ENCODE peak calls at places on chromosomes 2 and 18, in seven cellular contexts. H is memory B cell; S is GM06990; Y is GM13976; W is mesenteric fat pad; U is occipital lobe; G is stimulated activated CD4-positive, alpha-beta T cell treated with anti-CD3 and anti-CD28 coated beads, Interleukin-15, amount 100 ng/mL, for 24 hours. J is an unnamed sample.

GRCh38 chr2:178865999-178866398 is 58.8 kb upstream of the TTN start:
- DNase-seq in H (no peak), W (no peak), G (no peak), U (no peak), Y (no peak), S (no peak), J (no peak)

GRCh38 chr18:79819951-79820351 is 22.2 kb downstream of the KCNG2 start:
- DNase-seq in S (peak), H (no peak), U (no peak), W (peak), Y (peak), G (no peak), J (peak)

GRCh38 chr2:240986787-240987411 is 11.5 kb upstream of the SNED1 start:
- DNase-seq in H (no peak), U (no peak), W (no peak), Y (no peak), G (no peak), S (no peak), J (no peak)

GRCh38 chr18:10953672-10954071 is 195.7 kb downstream of the PIEZO2 start:
- DNase-seq in S (peak), Y (no peak), U (no peak), W (no peak), G (no peak), H (no peak), J (no peak)

GRCh38 chr2:96683972-96684820 is 41.6 kb downstream of the FER1L5 start:
- DNase-seq in S (no peak), Y (no peak), U (no peak), H (no peak), G (no peak), W (no peak), J (no peak)

GRCh38 chr2:27212626-27213471 is 781 bp upstream of the SLC5A6 start:
- DNase-seq in U (no peak), W (peak), G (no peak), S (no peak), Y (no peak), H (no peak), J (no peak)

GRCh38 chr18:75208055-75208835 is 694 bp downstream of the PTGR3 start:
- DNase-seq in W (no peak), S (peak), G (peak), U (peak), H (peak), Y (peak), J (no peak)

GRCh38 chr2:174611006-174611405 is 13.4 kb upstream of the WIPF1 start:
- DNase-seq in U (no peak), H (no peak), W (no peak), G (no peak), S (no peak), Y (no peak), J (no peak)

GRCh38 chr2:219835493-219835892 is 208.1 kb downstream of the SLC4A3 start:
- DNase-seq in W (no peak), Y (no peak), S (no peak), G (no peak), U (no peak), H (no peak), J (no peak)

GRCh38 chr2:64212346-64212745 is 68.1 kb upstream of the PELI1 start:
- DNase-seq in U (no peak), Y (no peak), S (no peak), G (no peak), H (no peak), W (no peak), J (no peak)

J was measured in osteocyte.